ENCODE peak calls at places on chromosomes 7 and 10, in nine cellular contexts. Y is ELR; J is HuH-7.5; S is activated naive CD4-positive, alpha-beta T cell treated with anti-CD3 and anti-CD28 coated beads for 36 hours; H is HTR-8/SVneo; T is T-helper 9 cell; E is H9; R is RPMI8226; F is smooth muscle cell of the brain vasculature. U is an unnamed sample.

GRCh38 chr7:157235357-157236018 is 96.8 kb downstream of the UBE3C start:
- DNase-seq in H (peak), F (no peak), J (no peak), S (no peak), T (no peak), R (no peak), E (no peak), Y (peak), U (no peak)

GRCh38 chr7:36312915-36313334 is 76.7 kb upstream of the ANLN start:
- DNase-seq in E (no peak), J (no peak), T (no peak), Y (no peak), F (no peak), H (no peak), S (no peak), R (no peak), U (no peak)

GRCh38 chr7:158093156-158093796 is 494.3 kb downstream of the PTPRN2 start:
- DNase-seq in Y (no peak), J (no peak), T (no peak), F (no peak), S (no peak), R (no peak), H (no peak), E (peak), U (no peak)

GRCh38 chr7:142590077-142590476 is 159.2 kb upstream of the PRSS1 start:
- DNase-seq in S (no peak), F (no peak), R (no peak), J (no peak), H (no peak), E (no peak), T (no peak), Y (no peak), U (no peak)

GRCh38 chr10:45373783-45374450 is at the start of gene ALOX5:
- DNase-seq in J (peak), T (peak), E (peak), S (peak), R (peak), Y (no peak), H (no peak), F (no peak), U (no peak)

GRCh38 chr7:157412021-157412443 is 75.2 kb downstream of the DNAJB6 start:
- DNase-seq in R (no peak), H (peak), J (no peak), Y (peak), E (no peak), S (peak), T (no peak), F (no peak), U (peak)

GRCh38 chr10:69056129-69056528 is 31.8 kb upstream of the SRGN start:
- DNase-seq in Y (peak), F (no peak), H (no peak), J (no peak), E (no peak), S (no peak), T (no peak), R (no peak), U (no peak)

GRCh38 chr10:80544316-80544953 is 6.7 kb downstream of the SH2D4B start:
- DNase-seq in T (no peak), S (no peak), R (no peak), H (no peak), F (no peak), Y (no peak), J (no peak), E (no peak), U (no peak)

GRCh38 chr10:50343702-50344331 is 92.5 kb upstream of the ASAH2 start:
- DNase-seq in F (no peak), J (no peak), R (no peak), T (no peak), S (no peak), Y (no peak), H (no peak), E (no peak), U (no peak)

GRCh38 chr10:112953075-112953501 is 3.0 kb downstream of the TCF7L2 start:
- DNase-seq in Y (peak), T (no peak), S (no peak), H (no peak), E (no peak), F (no peak), J (no peak), R (no peak), U (no peak)

GRCh38 chr7:24609059-24609458 is 35.8 kb downstream of the PALS2 start:
- DNase-seq in S (peak), R (no peak), J (no peak), T (no peak), E (peak), F (no peak), Y (peak), H (no peak), U (no peak)

GRCh38 chr7:6268909-6269306 is 3.5 kb downstream of the CYTH3 start:
- DNase-seq in T (no peak), S (no peak), H (no peak), Y (no peak), J (no peak), F (no peak), R (no peak), E (peak), U (no peak)

GRCh38 chr7:98653601-98654310 is 36.7 kb downstream of the NPTX2 start:
- DNase-seq in S (no peak), E (no peak), R (no peak), H (no peak), F (no peak), Y (no peak), J (no peak), T (no peak), U (no peak)

GRCh38 chr10:117448840-117449239 is 73.6 kb upstream of the PDZD8 start:
- DNase-seq in H (no peak), S (no peak), T (no peak), E (no peak), R (no peak), Y (no peak), F (no peak), J (no peak), U (no peak)

GRCh38 chr10:79445217-79445707 is at the start of gene ZCCHC24:
- DNase-seq in R (peak), Y (peak), E (peak), J (peak), F (no peak), H (no peak), T (no peak), S (peak), U (no peak)

GRCh38 chr10:99595770-99596465 is 24.3 kb downstream of the SLC25A28 start:
- DNase-seq in R (no peak), F (no peak), T (no peak), E (peak), Y (no peak), H (no peak), S (no peak), J (no peak), U (no peak)

GRCh38 chr10:74585231-74586087 is 240.9 kb upstream of the KAT6B start:
- DNase-seq in J (no peak), Y (no peak), F (no peak), H (no peak), E (no peak), S (peak), R (peak), T (peak), U (peak)